ENCODE peak calls at places on chromosomes 5 and 9, in seven cellular contexts. F is GM23248; A is stomach; Y is A549; N is CD8-positive, alpha-beta T cell; J is AG10803; O is HL-60. B is an unnamed sample.

GRCh38 chr9:16637938-16638337 is 232.5 kb downstream of the BNC2 start:
- DNase-seq in F (no peak), A (no peak), Y (no peak), N (no peak), J (peak), O (no peak), B (no peak)

GRCh38 chr5:105924366-105924765 is 1746.4 kb downstream of the EFNA5 start:
- DNase-seq in F (peak), A (no peak), Y (no peak), N (no peak), J (peak), O (no peak), B (peak)

GRCh38 chr5:114782869-114783268 is 386.8 kb downstream of the TRIM36 start:
- DNase-seq in F (no peak), A (no peak), Y (peak), N (no peak), J (no peak), O (no peak), B (no peak)

GRCh38 chr9:12697719-12698118 is 4.5 kb downstream of the TYRP1 start:
- DNase-seq in F (peak), A (no peak), Y (no peak), N (no peak), J (no peak), O (no peak), B (no peak)

GRCh38 chr9:36141288-36141687 is 4.8 kb downstream of the GLIPR2 start:
- DNase-seq in F (peak), A (no peak), Y (peak), N (no peak), J (peak), O (no peak), B (peak)

GRCh38 chr9:108182950-108183381 is 672.8 kb downstream of the ACTL7B start:
- DNase-seq in F (peak), A (no peak), Y (no peak), N (no peak), J (peak), O (no peak), B (no peak)

GRCh38 chr9:72025956-72026355 is 34.5 kb downstream of the C9orf57 start:
- DNase-seq in F (peak), A (no peak), Y (peak), N (no peak), J (no peak), O (no peak), B (no peak)

GRCh38 chr5:59609501-59610265 is 283.8 kb downstream of the PDE4D start:
- DNase-seq in F (no peak), A (no peak), Y (no peak), N (no peak), J (no peak), O (no peak), B (no peak)

GRCh38 chr9:127720031-127720864 is 4.4 kb downstream of the TTC16 start:
- DNase-seq in F (no peak), A (no peak), Y (no peak), N (peak), J (no peak), O (peak), B (no peak)

DNA sequence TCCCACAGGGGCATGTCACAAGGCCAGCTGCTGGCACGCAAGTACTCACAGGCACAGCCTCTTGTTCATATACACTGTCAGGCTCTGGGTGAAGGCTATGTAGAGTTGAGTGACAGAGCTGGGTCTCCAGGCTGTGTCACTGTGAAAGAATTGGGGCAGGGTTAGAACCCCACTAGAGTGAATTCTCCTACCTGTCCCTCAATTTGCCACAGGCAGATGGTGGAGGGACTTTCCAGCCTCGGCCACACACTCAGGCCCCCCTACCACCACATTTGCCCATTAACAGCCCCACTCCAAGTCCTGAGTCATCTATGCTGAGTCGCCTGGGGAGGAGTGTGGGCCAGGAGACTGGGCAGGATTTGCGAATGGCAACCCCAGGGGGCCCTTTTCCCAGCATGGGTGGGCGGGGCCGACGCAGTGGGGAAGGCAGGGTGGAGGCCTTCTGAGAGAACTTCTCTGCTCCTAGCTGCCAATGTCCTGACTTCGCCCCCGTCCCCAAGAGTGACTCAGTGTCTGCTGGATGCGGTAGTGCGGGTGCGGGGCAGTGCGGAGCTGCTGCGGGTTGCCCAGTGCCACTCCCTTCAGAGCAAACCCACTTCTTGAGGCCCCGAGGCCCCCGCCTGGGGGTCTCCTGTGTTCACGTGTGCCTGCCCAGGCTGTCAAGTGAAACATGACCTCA is 50.3 kb upstream of the PSD2 start:
- DNase-seq in F (peak), A (no peak), Y (peak), N (no peak), J (peak), O (no peak), B (peak)
- H3K4me3 ChIP-seq in F (peak), A (no peak), Y (peak), N (no peak), J (no peak), O (no peak), B (no peak)

GRCh38 chr5:151787817-151788216 is 16.1 kb downstream of the G3BP1 start:
- DNase-seq in F (no peak), A (no peak), Y (no peak), N (no peak), J (no peak), O (no peak), B (no peak)
- H3K4me3 ChIP-seq in F (no peak), A (no peak), Y (no peak), N (no peak), J (no peak), O (no peak), B (no peak)

GRCh38 chr5:5494489-5495402 is 72.3 kb downstream of the ICE1 start:
- DNase-seq in F (peak), A (peak), Y (peak), N (peak), J (peak), O (peak), B (peak)
- H3K4me3 ChIP-seq in F (peak), A (peak), Y (no peak), N (peak), J (peak), O (peak), B (peak)

DNA sequence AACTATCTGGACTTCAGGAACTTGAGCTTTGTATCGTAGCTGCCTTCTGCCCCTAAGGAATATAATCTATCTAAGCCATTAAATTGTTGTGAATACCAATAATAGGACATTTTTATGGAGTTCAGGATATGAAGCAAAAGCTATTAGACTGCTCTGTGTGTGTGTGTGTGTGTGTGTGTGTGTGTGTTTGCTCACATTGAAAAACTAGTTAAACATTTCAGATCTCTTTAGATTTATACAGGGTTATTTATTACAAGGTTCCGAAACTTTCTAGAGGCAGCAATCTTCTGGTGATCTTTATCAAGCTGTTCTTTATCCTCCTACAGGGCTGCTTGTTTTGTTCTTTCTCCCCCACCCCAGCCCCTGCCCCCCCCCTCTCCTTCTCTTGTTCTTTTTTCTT is 169.4 kb upstream of the CLINT1 start:
- DNase-seq in F (no peak), A (no peak), Y (no peak), N (no peak), J (no peak), O (no peak), B (no peak)
- H3K4me3 ChIP-seq in F (no peak), A (no peak), Y (no peak), N (no peak), J (no peak), O (no peak), B (no peak)